ENCODE peak calls at places on chromosome 15, in five cellular contexts. H is A549, N is nephron progenitor cell, C is lower leg skin, E is fibroblast of the aortic adventitia. M is an unnamed sample.

GRCh38 chr15:73760777-73761329 is 7.7 kb upstream of the INSYN1 start:
- DNase-seq in H (no peak), N (no peak), C (no peak), E (no peak), M (no peak)

GRCh38 chr15:73031648-73032047 is 20.6 kb upstream of the NEO1 start:
- DNase-seq in H (no peak), N (no peak), C (no peak), E (no peak), M (no peak)

GRCh38 chr15:63907521-63907920 is 73.8 kb upstream of the HERC1 start:
- DNase-seq in H (no peak), N (no peak), C (no peak), E (no peak), M (no peak)

GRCh38 chr15:36605626-36606263 is 26.3 kb downstream of the CDIN1 start:
- DNase-seq in H (no peak), N (no peak), C (no peak), E (no peak), M (no peak)

GRCh38 chr15:63933522-63933921 is 99.8 kb upstream of the HERC1 start:
- DNase-seq in H (no peak), N (no peak), C (no peak), E (no peak), M (no peak)

GRCh38 chr15:101455291-101455916 is 34.1 kb downstream of the PCSK6 start:
- DNase-seq in H (no peak), N (no peak), C (no peak), E (no peak), M (no peak)

GRCh38 chr15:36737430-36737891 is 158.0 kb downstream of the CDIN1 start:
- DNase-seq in H (no peak), N (no peak), C (no peak), E (peak), M (no peak)

GRCh38 chr15:99707481-99708270 is 25.6 kb downstream of the LYSMD4 start:
- DNase-seq in H (no peak), N (no peak), C (no peak), E (peak), M (no peak)

GRCh38 chr15:53831907-53832793 is 72.7 kb upstream of the WDR72 start:
- DNase-seq in H (peak), N (no peak), C (no peak), E (no peak), M (no peak)

GRCh38 chr15:33091983-33092688 is 102.4 kb downstream of the FMN1 start:
- DNase-seq in H (no peak), N (no peak), C (no peak), E (no peak), M (no peak)

GRCh38 chr15:99124641-99125040 is 19.8 kb downstream of the SYNM start:
- DNase-seq in H (no peak), N (no peak), C (no peak), E (no peak), M (no peak)

GRCh38 chr15:91975241-91975978 is 121.9 kb downstream of the SLCO3A1 start:
- DNase-seq in H (no peak), N (no peak), C (no peak), E (no peak), M (no peak)

GRCh38 chr15:98699591-98700424 is 51.5 kb downstream of the IGF1R start:
- DNase-seq in H (no peak), N (no peak), C (no peak), E (no peak), M (no peak)

GRCh38 chr15:69955240-69955894 is 142.3 kb downstream of the TLE3 start:
- DNase-seq in H (no peak), N (no peak), C (no peak), E (no peak), M (no peak)

GRCh38 chr15:72890043-72890442 is 106.5 kb upstream of the ADPGK start:
- DNase-seq in H (no peak), N (no peak), C (no peak), E (no peak), M (no peak)

GRCh38 chr15:73927476-73928240 is 1.4 kb downstream of the LOXL1 start:
- DNase-seq in H (peak), N (peak), C (no peak), E (peak), M (peak)

GRCh38 chr15:42403389-42403788 is 44.1 kb downstream of the CAPN3 start:
- DNase-seq in H (no peak), N (no peak), C (no peak), E (no peak), M (no peak)

GRCh38 chr15:100762289-100762688 is 117.3 kb upstream of the ALDH1A3 start:
- DNase-seq in H (no peak), N (no peak), C (no peak), E (no peak), M (no peak)

GRCh38 chr15:64311566-64311965 is 44.4 kb downstream of the CSNK1G1 start:
- DNase-seq in H (no peak), N (no peak), C (no peak), E (no peak), M (no peak)

GRCh38 chr15:88487796-88488523 is 20.5 kb downstream of the MRPS11 start:
- DNase-seq in H (no peak), N (no peak), C (no peak), E (no peak), M (no peak)

GRCh38 chr15:43249699-43250203 is 17.0 kb downstream of the TGM5 start:
- DNase-seq in H (no peak), N (no peak), C (no peak), E (peak), M (no peak)

GRCh38 chr15:59306520-59307163 is 66.0 kb downstream of the MYO1E start:
- DNase-seq in H (peak), N (no peak), C (no peak), E (peak), M (no peak)

DNA sequence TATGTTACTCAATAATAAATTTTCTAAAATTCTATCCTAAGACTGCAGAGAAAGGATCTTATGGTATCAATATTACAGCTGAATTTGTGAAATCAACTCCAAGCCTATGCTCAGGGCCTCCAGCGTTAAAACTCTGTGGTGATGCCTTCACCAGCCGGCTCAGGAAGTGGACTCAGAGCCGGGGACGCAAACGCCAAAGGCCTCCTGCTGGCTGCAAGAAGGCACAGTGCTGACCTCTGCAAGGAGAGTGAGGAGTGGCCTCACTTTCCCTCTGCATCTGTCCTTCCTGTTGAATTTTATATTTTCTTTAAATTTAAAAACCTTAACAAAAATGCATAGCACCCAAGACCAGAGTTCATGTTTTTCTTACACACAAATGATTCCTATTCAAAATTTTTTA is 48.5 kb downstream of the HERC2 start:
- DNase-seq in H (peak), N (peak), C (no peak), E (peak), M (no peak)
- TF ChIP-seq CTCF in H (no peak), N (peak), C (no peak), E (peak), M (peak)

DNA sequence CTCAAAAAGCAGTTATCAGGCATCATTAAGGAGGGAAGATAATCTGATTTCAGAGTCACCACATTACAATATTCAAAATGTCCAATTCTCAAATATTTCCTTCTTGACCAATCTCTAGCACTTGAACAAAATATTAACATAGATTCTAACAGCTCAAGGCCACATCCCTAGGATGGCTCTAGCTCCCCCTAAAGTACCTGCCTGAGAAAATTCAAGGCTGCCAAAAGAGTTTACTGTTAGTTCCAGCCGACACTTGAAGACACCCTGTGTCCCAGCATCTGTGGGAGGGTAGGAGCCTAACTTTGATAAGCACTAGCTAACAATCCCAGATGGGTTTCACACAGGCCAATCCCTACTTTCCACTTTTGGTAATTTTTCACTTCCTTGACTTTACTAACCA is 10.4 kb downstream of the NSMCE3 start:
- DNase-seq in H (no peak), N (no peak), C (no peak), E (no peak), M (no peak)
- TF ChIP-seq CTCF in H (no peak), N (no peak), C (no peak), E (no peak), M (no peak)

GRCh38 chr15:51757463-51757862 is 6.1 kb downstream of the TMOD2 start:
- DNase-seq in H (no peak), N (no peak), C (no peak), E (no peak), M (no peak)

GRCh38 chr15:51758645-51759044 is 7.2 kb downstream of the TMOD2 start:
- DNase-seq in H (no peak), N (no peak), C (no peak), E (peak), M (no peak)

GRCh38 chr15:51760805-51761204 is 9.4 kb downstream of the TMOD2 start:
- DNase-seq in H (no peak), N (no peak), C (no peak), E (no peak), M (no peak)

GRCh38 chr15:51756482-51756881 is 5.1 kb downstream of the TMOD2 start:
- DNase-seq in H (no peak), N (no peak), C (no peak), E (no peak), M (no peak)

GRCh38 chr15:51759557-51760070 is 8.2 kb downstream of the TMOD2 start:
- DNase-seq in H (no peak), N (no peak), C (no peak), E (peak), M (no peak)
- TF ChIP-seq CTCF in H (no peak), N (no peak), C (no peak), E (peak), M (no peak)

GRCh38 chr15:55660153-55660552 is 72.0 kb upstream of the PYGO1 start:
- DNase-seq in H (no peak), N (no peak), C (no peak), E (no peak), M (no peak)

GRCh38 chr15:55659481-55659880 is 71.3 kb upstream of the PYGO1 start:
- DNase-seq in H (no peak), N (no peak), C (no peak), E (no peak), M (no peak)

GRCh38 chr15:55661431-55661830 is 73.3 kb upstream of the PYGO1 start:
- DNase-seq in H (no peak), N (no peak), C (no peak), E (peak), M (no peak)
- TF ChIP-seq CTCF in H (no peak), N (no peak), C (no peak), E (no peak), M (no peak)

GRCh38 chr15:85480923-85481322 is 100.5 kb downstream of the AKAP13 start:
- DNase-seq in H (no peak), N (no peak), C (no peak), E (no peak), M (no peak)

GRCh38 chr15:85477061-85477460 is 96.7 kb downstream of the AKAP13 start:
- DNase-seq in H (no peak), N (no peak), C (no peak), E (no peak), M (no peak)

GRCh38 chr15:85477730-85478129 is 97.3 kb downstream of the AKAP13 start:
- DNase-seq in H (peak), N (no peak), C (no peak), E (peak), M (no peak)

GRCh38 chr15:85475711-85476110 is 95.3 kb downstream of the AKAP13 start:
- DNase-seq in H (no peak), N (no peak), C (no peak), E (no peak), M (no peak)

GRCh38 chr15:85479071-85479647 is 98.8 kb downstream of the AKAP13 start:
- DNase-seq in H (no peak), N (no peak), C (no peak), E (peak), M (no peak)
- TF ChIP-seq CTCF in H (no peak), N (no peak), C (no peak), E (no peak), M (no peak)

GRCh38 chr15:77048135-77048866 is 22.6 kb downstream of the TSPAN3 start:
- DNase-seq in H (no peak), N (no peak), C (no peak), E (peak), M (no peak)
- TF ChIP-seq CTCF in H (no peak), N (no peak), C (no peak), E (no peak), M (no peak)

GRCh38 chr15:57143511-57144078 is 225.2 kb downstream of the TCF12 start:
- DNase-seq in H (no peak), N (no peak), C (no peak), E (no peak), M (no peak)

GRCh38 chr15:57134877-57135276 is 216.4 kb downstream of the TCF12 start:
- DNase-seq in H (no peak), N (no peak), C (no peak), E (peak), M (no peak)

GRCh38 chr15:57135800-57136199 is 217.4 kb downstream of the TCF12 start:
- DNase-seq in H (no peak), N (no peak), C (no peak), E (no peak), M (no peak)

GRCh38 chr15:57133127-57133968 is 214.9 kb downstream of the TCF12 start:
- DNase-seq in H (no peak), N (peak), C (no peak), E (no peak), M (peak)

DNA sequence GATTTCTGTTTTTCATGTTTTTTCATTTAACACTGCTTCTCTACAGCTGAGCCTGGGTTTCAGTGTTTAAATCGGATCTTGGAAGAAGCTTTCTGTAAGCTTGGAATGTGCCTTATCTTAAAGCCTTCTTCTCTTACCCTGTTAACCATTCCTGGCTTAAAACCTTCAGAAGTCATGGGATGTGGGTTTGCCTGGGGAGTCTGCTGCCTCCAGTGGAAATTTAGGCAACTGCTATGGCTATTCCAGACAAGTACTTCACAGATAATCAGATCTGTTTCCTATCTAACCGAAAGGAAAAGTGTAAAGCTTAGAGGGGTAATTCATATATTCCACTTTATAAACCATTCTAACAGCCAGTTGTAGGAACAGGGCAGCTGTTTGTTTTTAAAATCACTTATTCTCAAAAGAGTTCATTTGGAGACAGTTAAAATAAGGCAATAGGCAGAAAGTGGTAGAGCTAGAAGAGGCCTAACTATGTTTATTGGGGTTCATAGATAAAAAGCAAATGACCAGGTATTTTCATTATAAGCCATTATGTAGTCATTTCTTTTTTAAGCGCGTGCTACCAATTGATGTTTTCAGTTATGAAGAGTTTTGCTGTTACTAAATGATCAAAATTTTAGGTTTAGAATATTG is 219.9 kb downstream of the TCF12 start:
- DNase-seq in H (peak), N (peak), C (no peak), E (peak), M (peak)
- TF ChIP-seq CTCF in H (peak), N (peak), C (no peak), E (peak), M (peak)

GRCh38 chr15:61367953-61368352 is 138.9 kb upstream of the RORA start:
- DNase-seq in H (peak), N (no peak), C (no peak), E (no peak), M (no peak)
- TF ChIP-seq CTCF in H (no peak), N (peak), C (no peak), E (no peak), M (peak)

DNA sequence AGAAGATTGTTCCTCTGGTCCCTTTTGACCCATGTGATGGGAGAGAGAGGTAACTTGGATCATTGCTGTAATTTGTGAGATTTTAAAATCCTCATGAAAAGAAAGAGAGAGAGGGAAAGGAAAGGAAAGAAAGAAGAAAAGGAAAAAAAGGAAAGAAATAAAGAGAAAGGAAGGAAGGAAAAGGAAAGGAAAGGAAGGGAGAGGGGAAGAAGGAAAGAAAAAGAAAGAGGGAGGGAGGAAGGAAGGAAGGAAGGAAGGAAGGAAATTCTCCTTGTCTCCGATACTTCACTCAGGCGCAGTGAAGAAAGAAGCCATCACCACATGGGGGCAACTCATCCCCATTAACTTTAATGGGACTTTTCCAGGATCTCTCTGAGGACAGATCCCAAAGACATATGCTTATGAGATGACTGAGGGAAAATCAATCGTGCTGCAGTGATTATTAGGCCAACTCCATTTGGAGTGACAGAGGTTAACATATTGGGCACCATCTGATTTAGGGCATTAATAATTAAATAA is 123.0 kb downstream of the MEGF11 start:
- DNase-seq in H (no peak), N (no peak), C (no peak), E (no peak), M (no peak)
- TF ChIP-seq CTCF in H (no peak), N (no peak), C (no peak), E (no peak), M (no peak)

M was measured in progenitor cell of endocrine pancreas.